ENCODE peak calls at places on chromosomes 16 and 17, in four cellular contexts. One of them, this sample, is unnamed.

GRCh38 chr16:20901441-20902112 is 1.0 kb downstream of the LYRM1 start:
- DNase-seq in BE2C: peak; percentile 61
- DNase-seq in Peyer's patch: no peak
- DNase-seq in fibroblast of pulmonary artery: peak; percentile 70
- DNase-seq in this sample: peak; percentile 60

GRCh38 chr17:14149751-14150150 is 80.4 kb downstream of the COX10 start:
- DNase-seq in BE2C: no peak
- DNase-seq in Peyer's patch: no peak
- DNase-seq in fibroblast of pulmonary artery: no peak
- DNase-seq in this sample: no peak

GRCh38 chr16:11431915-11432465 is 86.7 kb downstream of the RMI2 start:
- DNase-seq in BE2C: no peak
- DNase-seq in Peyer's patch: no peak
- DNase-seq in fibroblast of pulmonary artery: peak; percentile 3
- DNase-seq in this sample: peak; percentile 26

GRCh38 chr16:87052506-87052905 is 264.7 kb downstream of the C16orf95 start:
- DNase-seq in BE2C: no peak
- DNase-seq in Peyer's patch: no peak
- DNase-seq in fibroblast of pulmonary artery: no peak
- DNase-seq in this sample: no peak

GRCh38 chr17:76597156-76598003 is 11.7 kb upstream of the ST6GALNAC2 start:
- DNase-seq in BE2C: no peak
- DNase-seq in Peyer's patch: no peak
- DNase-seq in fibroblast of pulmonary artery: no peak
- DNase-seq in this sample: no peak

GRCh38 chr16:49557070-49557446 is 183.5 kb downstream of the C16orf78 start:
- DNase-seq in BE2C: no peak
- DNase-seq in Peyer's patch: peak; percentile 34
- DNase-seq in fibroblast of pulmonary artery: no peak
- DNase-seq in this sample: no peak

GRCh38 chr17:71995570-71995969 is 125.2 kb upstream of the SOX9 start:
- DNase-seq in BE2C: no peak
- DNase-seq in Peyer's patch: no peak
- DNase-seq in fibroblast of pulmonary artery: no peak
- DNase-seq in this sample: no peak

GRCh38 chr16:69839798-69840409 is 77.8 kb downstream of the WWP2 start:
- DNase-seq in BE2C: no peak
- DNase-seq in Peyer's patch: peak; percentile 87
- DNase-seq in fibroblast of pulmonary artery: no peak
- DNase-seq in this sample: no peak

GRCh38 chr16:54928016-54928356 is 2.7 kb upstream of the IRX5 start:
- DNase-seq in BE2C: no peak
- DNase-seq in Peyer's patch: no peak
- DNase-seq in fibroblast of pulmonary artery: no peak
- DNase-seq in this sample: no peak

GRCh38 chr16:54930034-54930938 is at the start of gene IRX5:
- DNase-seq in BE2C: peak; percentile 94
- DNase-seq in Peyer's patch: peak; percentile 74
- DNase-seq in fibroblast of pulmonary artery: peak; percentile 96
- DNase-seq in this sample: peak; percentile 92

GRCh38 chr16:54927125-54928015 is 3.3 kb upstream of the IRX5 start:
- DNase-seq in BE2C: no peak
- DNase-seq in Peyer's patch: no peak
- DNase-seq in fibroblast of pulmonary artery: no peak
- DNase-seq in this sample: no peak

GRCh38 chr16:54929090-54930033 is 1.3 kb upstream of the IRX5 start:
- DNase-seq in BE2C: peak; percentile 100
- DNase-seq in Peyer's patch: peak; percentile 98
- DNase-seq in fibroblast of pulmonary artery: peak; percentile 99
- DNase-seq in this sample: peak; percentile 98

DNA sequence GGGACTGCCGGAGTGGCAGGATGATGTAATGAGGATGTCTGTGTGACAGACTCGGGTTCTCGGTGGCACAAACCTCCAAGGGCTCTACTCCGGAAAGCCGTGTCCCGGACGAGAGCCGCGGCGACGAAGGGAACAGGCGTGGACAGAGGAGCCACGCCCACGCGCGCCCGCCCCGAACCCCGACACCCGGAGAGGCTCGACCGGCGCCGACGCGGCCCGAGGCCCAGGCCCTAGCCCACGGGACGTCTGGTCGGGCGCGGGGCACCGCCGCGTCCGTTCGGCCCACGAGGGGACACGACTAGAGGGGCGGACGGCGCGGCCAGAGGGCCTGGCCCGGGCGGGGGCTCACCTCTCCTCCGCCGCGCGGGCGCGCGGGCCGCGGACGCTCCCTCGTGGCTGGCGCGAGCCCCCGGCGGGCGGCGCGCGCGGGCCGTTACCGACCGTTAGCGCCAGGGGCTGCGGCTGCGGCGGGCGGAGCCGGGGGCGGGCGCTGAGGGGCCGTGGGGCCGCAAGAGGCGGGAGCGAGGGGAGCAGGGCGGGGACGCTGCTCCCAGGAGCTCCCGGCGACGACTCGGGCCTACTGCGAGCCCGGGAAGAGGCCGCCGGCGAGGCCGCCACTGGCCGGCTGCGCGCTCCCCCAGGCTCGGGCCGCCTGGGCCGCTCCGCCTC is 2.1 kb upstream of the IRX5 start:
- DNase-seq in BE2C: peak; percentile 75
- DNase-seq in Peyer's patch: no peak
- DNase-seq in fibroblast of pulmonary artery: no peak
- DNase-seq in this sample: no peak
- H3K4me3 ChIP-seq in BE2C: peak overlapping the region; percentile 91
- H3K4me3 ChIP-seq in Peyer's patch: peak overlapping the region; percentile 69
- H3K4me3 ChIP-seq in fibroblast of pulmonary artery: peak overlapping the region; percentile 53
- H3K4me3 ChIP-seq in this sample: peak overlapping the region; percentile 67

GRCh38 chr17:74892013-74892841 is 1.2 kb downstream of the FADS6 start:
- DNase-seq in BE2C: no peak
- DNase-seq in Peyer's patch: no peak
- DNase-seq in fibroblast of pulmonary artery: no peak
- DNase-seq in this sample: no peak
- TF ChIP-seq CTCF in BE2C: peak; percentile 21
- TF ChIP-seq CTCF in Peyer's patch: no peak
- TF ChIP-seq CTCF in fibroblast of pulmonary artery: no peak
- TF ChIP-seq CTCF in this sample: no peak

GRCh38 chr16:89383095-89384003 is 107.0 kb downstream of the ANKRD11 start:
- DNase-seq in BE2C: peak; percentile 83
- DNase-seq in Peyer's patch: peak; percentile 76
- DNase-seq in fibroblast of pulmonary artery: peak; percentile 45
- DNase-seq in this sample: peak; percentile 73

GRCh38 chr16:89386786-89387185 is 103.6 kb downstream of the ANKRD11 start:
- DNase-seq in BE2C: no peak
- DNase-seq in Peyer's patch: no peak
- DNase-seq in fibroblast of pulmonary artery: no peak
- DNase-seq in this sample: no peak

GRCh38 chr16:89384282-89384681 is 106.1 kb downstream of the ANKRD11 start:
- DNase-seq in BE2C: no peak
- DNase-seq in Peyer's patch: no peak
- DNase-seq in fibroblast of pulmonary artery: no peak
- DNase-seq in this sample: no peak

GRCh38 chr16:89386337-89386736 is 104.0 kb downstream of the ANKRD11 start:
- DNase-seq in BE2C: no peak
- DNase-seq in Peyer's patch: no peak
- DNase-seq in fibroblast of pulmonary artery: no peak
- DNase-seq in this sample: no peak

DNA sequence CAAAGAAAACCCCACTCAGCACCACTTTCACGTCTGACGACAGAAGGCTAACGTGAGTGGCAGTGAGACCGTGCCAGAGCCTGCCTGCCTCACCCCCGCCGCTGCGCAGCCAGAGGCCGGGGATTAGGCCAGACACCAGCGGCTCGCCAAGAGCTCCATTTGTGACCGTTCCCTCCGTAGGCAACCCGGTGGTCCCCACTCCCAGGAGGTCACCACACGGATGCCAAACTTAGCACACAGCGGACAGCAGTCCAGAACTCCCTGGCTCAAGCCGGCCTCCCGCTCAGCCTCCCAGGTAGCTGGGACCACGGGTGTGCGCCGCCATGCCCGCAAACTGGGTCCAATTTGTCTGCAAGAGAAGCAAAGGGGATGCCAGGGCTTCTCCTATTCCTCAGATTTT is 104.6 kb downstream of the ANKRD11 start:
- DNase-seq in BE2C: no peak
- DNase-seq in Peyer's patch: no peak
- DNase-seq in fibroblast of pulmonary artery: no peak
- DNase-seq in this sample: no peak
- H3K4me3 ChIP-seq in BE2C: no peak overlapping the region
- H3K4me3 ChIP-seq in Peyer's patch: no peak overlapping the region
- H3K4me3 ChIP-seq in fibroblast of pulmonary artery: no peak overlapping the region
- H3K4me3 ChIP-seq in this sample: no peak overlapping the region

GRCh38 chr16:63458842-63459241 is 1422.6 kb upstream of the CDH8 start:
- DNase-seq in BE2C: no peak
- DNase-seq in Peyer's patch: no peak
- DNase-seq in fibroblast of pulmonary artery: no peak
- DNase-seq in this sample: no peak

GRCh38 chr16:63457869-63458268 is 1421.6 kb upstream of the CDH8 start:
- DNase-seq in BE2C: no peak
- DNase-seq in Peyer's patch: no peak
- DNase-seq in fibroblast of pulmonary artery: no peak
- DNase-seq in this sample: no peak

DNA sequence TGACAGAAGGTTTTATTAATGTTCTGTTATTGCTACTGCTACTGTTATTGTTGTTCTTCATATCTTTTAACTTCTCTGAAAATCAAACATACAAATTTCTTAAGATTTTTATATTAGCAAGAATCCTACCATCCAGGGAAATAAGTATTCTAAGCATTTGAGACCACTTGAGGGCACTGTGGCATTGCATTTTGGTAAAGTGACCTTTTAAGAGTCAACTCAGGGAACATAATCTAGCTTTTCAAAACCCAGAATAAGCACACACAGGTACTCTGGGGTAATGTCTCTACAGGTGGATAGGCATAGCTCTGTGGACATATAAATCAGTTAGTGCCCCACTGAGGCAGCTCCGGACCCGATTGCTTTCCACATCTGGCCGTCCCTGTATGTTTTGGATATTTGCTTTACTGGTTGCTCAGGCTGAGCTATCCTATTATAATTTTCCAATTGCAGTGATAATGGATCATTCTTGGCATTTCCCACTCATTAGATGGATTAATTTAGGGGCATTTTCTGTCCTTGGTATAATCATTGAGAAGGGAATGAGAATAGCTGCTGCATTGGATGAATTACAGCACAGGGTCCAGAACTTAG is 1425.1 kb upstream of the CDH8 start:
- DNase-seq in BE2C: peak; percentile 30
- DNase-seq in Peyer's patch: no peak
- DNase-seq in fibroblast of pulmonary artery: peak; percentile 81
- DNase-seq in this sample: peak; percentile 23
- TF ChIP-seq CTCF in BE2C: peak; percentile 57
- TF ChIP-seq CTCF in Peyer's patch: no peak
- TF ChIP-seq CTCF in fibroblast of pulmonary artery: peak; percentile 57
- TF ChIP-seq CTCF in this sample: peak; percentile 24